ENCODE peak calls at places on chromosome 18, in six cellular contexts. One of them, this sample, is unnamed.

GRCh38 chr18:677951-678363 is 20.5 kb downstream of the TYMS start:
- DNase-seq in stomach: no peak
- DNase-seq in breast epithelium: no peak
- DNase-seq in HCT116: no peak
- DNase-seq in SK-N-SH: no peak
- DNase-seq in suprapubic skin: no peak
- DNase-seq in this sample: no peak

GRCh38 chr18:31274915-31275314 is 43.0 kb upstream of the DSG1 start:
- DNase-seq in stomach: peak; percentile 76
- DNase-seq in breast epithelium: peak; percentile 53
- DNase-seq in HCT116: peak; percentile 66
- DNase-seq in SK-N-SH: no peak
- DNase-seq in suprapubic skin: peak; percentile 77
- DNase-seq in this sample: no peak

GRCh38 chr18:67730884-67731283 is 214.4 kb upstream of the DSEL start:
- DNase-seq in stomach: no peak
- DNase-seq in breast epithelium: no peak
- DNase-seq in HCT116: no peak
- DNase-seq in SK-N-SH: no peak
- DNase-seq in suprapubic skin: no peak
- DNase-seq in this sample: no peak

GRCh38 chr18:374735-375168 is 106.9 kb upstream of the THOC1 start:
- DNase-seq in stomach: no peak
- DNase-seq in breast epithelium: no peak
- DNase-seq in HCT116: no peak
- DNase-seq in SK-N-SH: no peak
- DNase-seq in suprapubic skin: no peak
- DNase-seq in this sample: peak; percentile 43

GRCh38 chr18:32613821-32614220 is 143.1 kb upstream of the GAREM1 start:
- DNase-seq in stomach: no peak
- DNase-seq in breast epithelium: no peak
- DNase-seq in HCT116: no peak
- DNase-seq in SK-N-SH: no peak
- DNase-seq in suprapubic skin: no peak
- DNase-seq in this sample: no peak

GRCh38 chr18:70221156-70221910 is 15.8 kb upstream of the RTTN start:
- DNase-seq in stomach: no peak
- DNase-seq in breast epithelium: no peak
- DNase-seq in HCT116: no peak
- DNase-seq in SK-N-SH: no peak
- DNase-seq in suprapubic skin: no peak
- DNase-seq in this sample: no peak

GRCh38 chr18:30763913-30764350 is 278.6 kb downstream of the DSC3 start:
- DNase-seq in stomach: no peak
- DNase-seq in breast epithelium: no peak
- DNase-seq in HCT116: no peak
- DNase-seq in SK-N-SH: no peak
- DNase-seq in suprapubic skin: no peak
- DNase-seq in this sample: no peak

GRCh38 chr18:26312196-26312595 is 86.0 kb downstream of the TAF4B start:
- DNase-seq in stomach: no peak
- DNase-seq in breast epithelium: no peak
- DNase-seq in HCT116: no peak
- DNase-seq in SK-N-SH: peak; percentile 15
- DNase-seq in suprapubic skin: no peak
- DNase-seq in this sample: no peak

GRCh38 chr18:35807942-35808341 is 164.5 kb upstream of the RMP24 start:
- DNase-seq in stomach: no peak
- DNase-seq in breast epithelium: no peak
- DNase-seq in HCT116: no peak
- DNase-seq in SK-N-SH: no peak
- DNase-seq in suprapubic skin: no peak
- DNase-seq in this sample: no peak

GRCh38 chr18:35983818-35984217 is 11.3 kb downstream of the RMP24 start:
- DNase-seq in stomach: no peak
- DNase-seq in breast epithelium: no peak
- DNase-seq in HCT116: no peak
- DNase-seq in SK-N-SH: no peak
- DNase-seq in suprapubic skin: no peak
- DNase-seq in this sample: no peak

GRCh38 chr18:47754311-47755101 is 176.0 kb downstream of the SMAD2 start:
- DNase-seq in stomach: peak; percentile 43
- DNase-seq in breast epithelium: no peak
- DNase-seq in HCT116: peak; percentile 37
- DNase-seq in SK-N-SH: peak; percentile 84
- DNase-seq in suprapubic skin: no peak
- DNase-seq in this sample: peak; percentile 40

GRCh38 chr18:67783215-67783946 is 266.9 kb upstream of the DSEL start:
- DNase-seq in stomach: no peak
- DNase-seq in breast epithelium: no peak
- DNase-seq in HCT116: no peak
- DNase-seq in SK-N-SH: no peak
- DNase-seq in suprapubic skin: no peak
- DNase-seq in this sample: no peak

GRCh38 chr18:45785015-45785597 is 40.4 kb upstream of the SIGLEC15 start:
- DNase-seq in stomach: no peak
- DNase-seq in breast epithelium: no peak
- DNase-seq in HCT116: no peak
- DNase-seq in SK-N-SH: no peak
- DNase-seq in suprapubic skin: no peak
- DNase-seq in this sample: no peak

GRCh38 chr18:77495079-77495478 is 245.4 kb downstream of the GALR1 start:
- DNase-seq in stomach: no peak
- DNase-seq in breast epithelium: no peak
- DNase-seq in HCT116: no peak
- DNase-seq in SK-N-SH: no peak
- DNase-seq in suprapubic skin: no peak
- DNase-seq in this sample: peak; percentile 47

GRCh38 chr18:48039769-48040215 is 109.3 kb upstream of the SMAD2 start:
- DNase-seq in stomach: no peak
- DNase-seq in breast epithelium: no peak
- DNase-seq in HCT116: no peak
- DNase-seq in SK-N-SH: no peak
- DNase-seq in suprapubic skin: peak; percentile 60
- DNase-seq in this sample: no peak

GRCh38 chr18:32612651-32613050 is 142.0 kb upstream of the GAREM1 start:
- DNase-seq in stomach: no peak
- DNase-seq in breast epithelium: no peak
- DNase-seq in HCT116: no peak
- DNase-seq in SK-N-SH: no peak
- DNase-seq in suprapubic skin: no peak
- DNase-seq in this sample: no peak

GRCh38 chr18:77065221-77065981 is 67.2 kb downstream of the MBP start:
- DNase-seq in stomach: peak; percentile 53
- DNase-seq in breast epithelium: peak; percentile 39
- DNase-seq in HCT116: peak; percentile 82
- DNase-seq in SK-N-SH: no peak
- DNase-seq in suprapubic skin: no peak
- DNase-seq in this sample: peak; percentile 96

GRCh38 chr18:37484893-37485834 is 80.4 kb downstream of the CELF4 start:
- DNase-seq in stomach: no peak
- DNase-seq in breast epithelium: no peak
- DNase-seq in HCT116: peak; percentile 8
- DNase-seq in SK-N-SH: no peak
- DNase-seq in suprapubic skin: no peak
- DNase-seq in this sample: peak; percentile 20

GRCh38 chr18:11845653-11846052 is 5.6 kb upstream of the CHMP1B start:
- DNase-seq in stomach: no peak
- DNase-seq in breast epithelium: no peak
- DNase-seq in HCT116: no peak
- DNase-seq in SK-N-SH: no peak
- DNase-seq in suprapubic skin: no peak
- DNase-seq in this sample: no peak

GRCh38 chr18:22347624-22348511 is 69.8 kb downstream of the CTAGE1 start:
- DNase-seq in stomach: no peak
- DNase-seq in breast epithelium: no peak
- DNase-seq in HCT116: no peak
- DNase-seq in SK-N-SH: no peak
- DNase-seq in suprapubic skin: no peak
- DNase-seq in this sample: no peak

GRCh38 chr18:25113081-25113480 is 238.9 kb downstream of the ZNF521 start:
- DNase-seq in stomach: no peak
- DNase-seq in breast epithelium: no peak
- DNase-seq in HCT116: no peak
- DNase-seq in SK-N-SH: no peak
- DNase-seq in suprapubic skin: no peak
- DNase-seq in this sample: no peak

GRCh38 chr18:66616523-66616983 is 12.7 kb upstream of the CDH19 start:
- DNase-seq in stomach: no peak
- DNase-seq in breast epithelium: no peak
- DNase-seq in HCT116: no peak
- DNase-seq in SK-N-SH: peak; percentile 3
- DNase-seq in suprapubic skin: no peak
- DNase-seq in this sample: no peak

GRCh38 chr18:13067966-13068365 is 76.8 kb downstream of the CEP192 start:
- DNase-seq in stomach: no peak
- DNase-seq in breast epithelium: no peak
- DNase-seq in HCT116: no peak
- DNase-seq in SK-N-SH: no peak
- DNase-seq in suprapubic skin: no peak
- DNase-seq in this sample: no peak

GRCh38 chr18:35497006-35497333 is 790 bp downstream of the INO80C start:
- DNase-seq in stomach: no peak
- DNase-seq in breast epithelium: no peak
- DNase-seq in HCT116: no peak
- DNase-seq in SK-N-SH: no peak
- DNase-seq in suprapubic skin: no peak
- DNase-seq in this sample: no peak

GRCh38 chr18:7152485-7152884 is 34.9 kb upstream of the LAMA1 start:
- DNase-seq in stomach: no peak
- DNase-seq in breast epithelium: no peak
- DNase-seq in HCT116: no peak
- DNase-seq in SK-N-SH: no peak
- DNase-seq in suprapubic skin: no peak
- DNase-seq in this sample: no peak

GRCh38 chr18:49757513-49758262 is 55.6 kb downstream of the ACAA2 start:
- DNase-seq in stomach: no peak
- DNase-seq in breast epithelium: no peak
- DNase-seq in HCT116: peak; percentile 28
- DNase-seq in SK-N-SH: peak; percentile 61
- DNase-seq in suprapubic skin: no peak
- DNase-seq in this sample: no peak
- H3K4me3 ChIP-seq in stomach: no peak overlapping the region
- H3K4me3 ChIP-seq in breast epithelium: no peak overlapping the region
- H3K4me3 ChIP-seq in HCT116: no peak overlapping the region
- H3K4me3 ChIP-seq in SK-N-SH: no peak overlapping the region
- H3K4me3 ChIP-seq in suprapubic skin: no peak overlapping the region
- H3K4me3 ChIP-seq in this sample: no peak overlapping the region

GRCh38 chr18:79395308-79395640 is 456 bp upstream of the NFATC1 start:
- DNase-seq in stomach: no peak
- DNase-seq in breast epithelium: no peak
- DNase-seq in HCT116: no peak
- DNase-seq in SK-N-SH: no peak
- DNase-seq in suprapubic skin: no peak
- DNase-seq in this sample: no peak

GRCh38 chr18:79394438-79395307 is 1.1 kb upstream of the NFATC1 start:
- DNase-seq in stomach: no peak
- DNase-seq in breast epithelium: no peak
- DNase-seq in HCT116: no peak
- DNase-seq in SK-N-SH: no peak
- DNase-seq in suprapubic skin: peak; percentile 87
- DNase-seq in this sample: no peak

GRCh38 chr18:79397288-79397829 is 1.6 kb downstream of the NFATC1 start:
- DNase-seq in stomach: no peak
- DNase-seq in breast epithelium: no peak
- DNase-seq in HCT116: no peak
- DNase-seq in SK-N-SH: no peak
- DNase-seq in suprapubic skin: peak; percentile 51
- DNase-seq in this sample: no peak

GRCh38 chr18:79396431-79397287 is 929 bp downstream of the NFATC1 start:
- DNase-seq in stomach: no peak
- DNase-seq in breast epithelium: no peak
- DNase-seq in HCT116: no peak
- DNase-seq in SK-N-SH: no peak
- DNase-seq in suprapubic skin: peak; percentile 76
- DNase-seq in this sample: peak; percentile 58

GRCh38 chr18:79395761-79396404 is at the start of gene NFATC1:
- DNase-seq in stomach: peak; percentile 51
- DNase-seq in breast epithelium: peak; percentile 66
- DNase-seq in HCT116: no peak
- DNase-seq in SK-N-SH: no peak
- DNase-seq in suprapubic skin: peak; percentile 90
- DNase-seq in this sample: peak; percentile 55
- TF ChIP-seq POLR2AphosphoS5 in stomach: peak; percentile 36
- TF ChIP-seq POLR2AphosphoS5 in breast epithelium: no peak
- TF ChIP-seq POLR2AphosphoS5 in HCT116: peak; percentile 72
- TF ChIP-seq POLR2AphosphoS5 in SK-N-SH: no peak
- TF ChIP-seq POLR2AphosphoS5 in suprapubic skin: no peak
- TF ChIP-seq POLR2AphosphoS5 in this sample: peak; percentile 28

DNA sequence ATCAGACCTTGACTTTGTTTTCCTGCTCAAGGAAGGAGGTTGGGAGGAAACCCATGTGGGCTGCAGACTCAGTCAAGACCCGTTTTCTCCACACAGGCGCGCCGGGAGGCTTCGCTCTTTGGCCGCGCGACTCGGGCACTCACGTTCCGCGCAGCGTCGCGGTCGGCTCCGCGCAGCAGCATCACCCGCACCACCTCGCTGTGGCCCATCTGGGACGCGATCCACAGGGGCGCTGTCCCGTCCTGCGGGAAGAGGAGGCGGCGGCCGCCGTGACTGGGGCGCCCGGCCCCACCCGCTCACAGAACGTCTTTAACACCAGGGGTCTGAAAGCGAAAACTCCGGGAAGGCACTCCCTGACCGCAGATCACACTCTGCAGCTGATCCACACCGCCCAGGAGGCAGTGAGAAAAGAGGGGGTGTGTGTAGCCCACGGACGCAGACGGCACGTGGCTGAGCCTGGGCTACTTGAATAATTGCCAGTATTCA is 33.1 kb upstream of the NPC1 start:
- DNase-seq in stomach: peak; percentile 31
- DNase-seq in breast epithelium: no peak
- DNase-seq in HCT116: no peak
- DNase-seq in SK-N-SH: no peak
- DNase-seq in suprapubic skin: no peak
- DNase-seq in this sample: no peak
- H3K4me3 ChIP-seq in stomach: peak overlapping the region; percentile 53
- H3K4me3 ChIP-seq in breast epithelium: peak overlapping the region; percentile 52
- H3K4me3 ChIP-seq in HCT116: no peak overlapping the region
- H3K4me3 ChIP-seq in SK-N-SH: no peak overlapping the region
- H3K4me3 ChIP-seq in suprapubic skin: peak overlapping the region; percentile 56
- H3K4me3 ChIP-seq in this sample: peak overlapping the region; percentile 44

GRCh38 chr18:57574866-57575265 is 11.6 kb downstream of the FECH start:
- DNase-seq in stomach: no peak
- DNase-seq in breast epithelium: no peak
- DNase-seq in HCT116: no peak
- DNase-seq in SK-N-SH: no peak
- DNase-seq in suprapubic skin: no peak
- DNase-seq in this sample: no peak
- TF ChIP-seq POLR2AphosphoS5 in stomach: no peak
- TF ChIP-seq POLR2AphosphoS5 in breast epithelium: no peak
- TF ChIP-seq POLR2AphosphoS5 in HCT116: no peak
- TF ChIP-seq POLR2AphosphoS5 in SK-N-SH: no peak
- TF ChIP-seq POLR2AphosphoS5 in suprapubic skin: no peak
- TF ChIP-seq POLR2AphosphoS5 in this sample: no peak

GRCh38 chr18:61653823-61654551 is 238.8 kb downstream of the RNF152 start:
- DNase-seq in stomach: no peak
- DNase-seq in breast epithelium: no peak
- DNase-seq in HCT116: no peak
- DNase-seq in SK-N-SH: no peak
- DNase-seq in suprapubic skin: no peak
- DNase-seq in this sample: no peak
- H3K4me3 ChIP-seq in stomach: no peak overlapping the region
- H3K4me3 ChIP-seq in breast epithelium: no peak overlapping the region
- H3K4me3 ChIP-seq in HCT116: no peak overlapping the region
- H3K4me3 ChIP-seq in SK-N-SH: no peak overlapping the region
- H3K4me3 ChIP-seq in suprapubic skin: peak overlapping the region; percentile 7
- H3K4me3 ChIP-seq in this sample: no peak overlapping the region

This sample was measured in HL-60.